ENCODE peak calls at places on chromosomes 11 and 22, in seven cellular contexts. One of them, this sample, is unnamed.

GRCh38 chr11:26806209-26806608 is 84.3 kb upstream of the SLC5A12 start:
- DNase-seq in effector CD4-positive, alpha-beta T cell: no peak
- DNase-seq in hippocampal formation: no peak
- DNase-seq in anterior cingulate cortex: no peak
- DNase-seq in fibroblast of the conjunctiva: no peak
- DNase-seq in NAMALWA: no peak
- DNase-seq in stimulated activated CD4-positive, alpha-beta T cell treated with anti-CD3 and anti-CD28 coated beads, Interleukin-2, amount 100 ng/mL, for 48 hours: no peak
- DNase-seq in this sample: peak; percentile 51

GRCh38 chr11:64007160-64007628 is 21.0 kb downstream of the OTUB1 start:
- DNase-seq in effector CD4-positive, alpha-beta T cell: no peak
- DNase-seq in NAMALWA: no peak
- DNase-seq in hippocampal formation: no peak
- DNase-seq in fibroblast of the conjunctiva: no peak
- DNase-seq in anterior cingulate cortex: no peak
- DNase-seq in stimulated activated CD4-positive, alpha-beta T cell treated with anti-CD3 and anti-CD28 coated beads, Interleukin-2, amount 100 ng/mL, for 48 hours: no peak
- DNase-seq in this sample: no peak

GRCh38 chr22:19937616-19938473 is 3.7 kb upstream of the COMT start:
- DNase-seq in hippocampal formation: no peak
- DNase-seq in fibroblast of the conjunctiva: no peak
- DNase-seq in NAMALWA: no peak
- DNase-seq in stimulated activated CD4-positive, alpha-beta T cell treated with anti-CD3 and anti-CD28 coated beads, Interleukin-2, amount 100 ng/mL, for 48 hours: no peak
- DNase-seq in effector CD4-positive, alpha-beta T cell: no peak
- DNase-seq in anterior cingulate cortex: no peak
- DNase-seq in this sample: no peak

GRCh38 chr22:50696799-50697561 is 24.4 kb downstream of the SHANK3 start:
- DNase-seq in fibroblast of the conjunctiva: no peak
- DNase-seq in hippocampal formation: no peak
- DNase-seq in stimulated activated CD4-positive, alpha-beta T cell treated with anti-CD3 and anti-CD28 coated beads, Interleukin-2, amount 100 ng/mL, for 48 hours: no peak
- DNase-seq in effector CD4-positive, alpha-beta T cell: no peak
- DNase-seq in NAMALWA: no peak
- DNase-seq in anterior cingulate cortex: no peak
- DNase-seq in this sample: no peak

GRCh38 chr11:61754534-61755482 is 2.4 kb downstream of the MYRF start:
- DNase-seq in fibroblast of the conjunctiva: no peak
- DNase-seq in anterior cingulate cortex: no peak
- DNase-seq in NAMALWA: no peak
- DNase-seq in hippocampal formation: no peak
- DNase-seq in effector CD4-positive, alpha-beta T cell: no peak
- DNase-seq in stimulated activated CD4-positive, alpha-beta T cell treated with anti-CD3 and anti-CD28 coated beads, Interleukin-2, amount 100 ng/mL, for 48 hours: no peak
- DNase-seq in this sample: no peak

GRCh38 chr11:60763692-60764369 is 7.2 kb downstream of the MS4A15 start:
- DNase-seq in hippocampal formation: no peak
- DNase-seq in anterior cingulate cortex: no peak
- DNase-seq in stimulated activated CD4-positive, alpha-beta T cell treated with anti-CD3 and anti-CD28 coated beads, Interleukin-2, amount 100 ng/mL, for 48 hours: no peak
- DNase-seq in NAMALWA: no peak
- DNase-seq in fibroblast of the conjunctiva: no peak
- DNase-seq in effector CD4-positive, alpha-beta T cell: no peak
- DNase-seq in this sample: no peak

GRCh38 chr11:7417328-7417727 is 68.0 kb upstream of the OLFML1 start:
- DNase-seq in effector CD4-positive, alpha-beta T cell: no peak
- DNase-seq in stimulated activated CD4-positive, alpha-beta T cell treated with anti-CD3 and anti-CD28 coated beads, Interleukin-2, amount 100 ng/mL, for 48 hours: no peak
- DNase-seq in hippocampal formation: no peak
- DNase-seq in anterior cingulate cortex: no peak
- DNase-seq in fibroblast of the conjunctiva: no peak
- DNase-seq in NAMALWA: no peak
- DNase-seq in this sample: no peak

GRCh38 chr11:70105369-70105754 is 27.2 kb downstream of the ANO1 start:
- DNase-seq in fibroblast of the conjunctiva: no peak
- DNase-seq in effector CD4-positive, alpha-beta T cell: no peak
- DNase-seq in stimulated activated CD4-positive, alpha-beta T cell treated with anti-CD3 and anti-CD28 coated beads, Interleukin-2, amount 100 ng/mL, for 48 hours: no peak
- DNase-seq in hippocampal formation: no peak
- DNase-seq in anterior cingulate cortex: no peak
- DNase-seq in NAMALWA: no peak
- DNase-seq in this sample: no peak

GRCh38 chr22:23803001-23803819 is 16.4 kb downstream of the SMARCB1 start:
- DNase-seq in NAMALWA: peak; percentile 78
- DNase-seq in effector CD4-positive, alpha-beta T cell: no peak
- DNase-seq in anterior cingulate cortex: no peak
- DNase-seq in hippocampal formation: no peak
- DNase-seq in fibroblast of the conjunctiva: no peak
- DNase-seq in stimulated activated CD4-positive, alpha-beta T cell treated with anti-CD3 and anti-CD28 coated beads, Interleukin-2, amount 100 ng/mL, for 48 hours: no peak
- DNase-seq in this sample: no peak

GRCh38 chr11:73518195-73518594 is 79.7 kb downstream of the FAM168A start:
- DNase-seq in fibroblast of the conjunctiva: no peak
- DNase-seq in stimulated activated CD4-positive, alpha-beta T cell treated with anti-CD3 and anti-CD28 coated beads, Interleukin-2, amount 100 ng/mL, for 48 hours: no peak
- DNase-seq in anterior cingulate cortex: no peak
- DNase-seq in NAMALWA: no peak
- DNase-seq in hippocampal formation: no peak
- DNase-seq in effector CD4-positive, alpha-beta T cell: no peak
- DNase-seq in this sample: no peak

GRCh38 chr11:117829369-117829725 is 4.8 kb upstream of the FXYD2 start:
- DNase-seq in stimulated activated CD4-positive, alpha-beta T cell treated with anti-CD3 and anti-CD28 coated beads, Interleukin-2, amount 100 ng/mL, for 48 hours: no peak
- DNase-seq in hippocampal formation: no peak
- DNase-seq in effector CD4-positive, alpha-beta T cell: no peak
- DNase-seq in NAMALWA: no peak
- DNase-seq in fibroblast of the conjunctiva: no peak
- DNase-seq in anterior cingulate cortex: no peak
- DNase-seq in this sample: no peak

GRCh38 chr11:17024924-17025323 is 10.7 kb upstream of the PLEKHA7 start:
- DNase-seq in NAMALWA: no peak
- DNase-seq in fibroblast of the conjunctiva: no peak
- DNase-seq in effector CD4-positive, alpha-beta T cell: no peak
- DNase-seq in hippocampal formation: no peak
- DNase-seq in anterior cingulate cortex: no peak
- DNase-seq in stimulated activated CD4-positive, alpha-beta T cell treated with anti-CD3 and anti-CD28 coated beads, Interleukin-2, amount 100 ng/mL, for 48 hours: no peak
- DNase-seq in this sample: no peak

GRCh38 chr11:22982903-22983302 is 122.6 kb upstream of the CCDC179 start:
- DNase-seq in hippocampal formation: no peak
- DNase-seq in NAMALWA: no peak
- DNase-seq in stimulated activated CD4-positive, alpha-beta T cell treated with anti-CD3 and anti-CD28 coated beads, Interleukin-2, amount 100 ng/mL, for 48 hours: no peak
- DNase-seq in anterior cingulate cortex: no peak
- DNase-seq in effector CD4-positive, alpha-beta T cell: no peak
- DNase-seq in fibroblast of the conjunctiva: no peak
- DNase-seq in this sample: no peak

GRCh38 chr11:69537126-69537525 is 55.7 kb downstream of the LINC01488 start:
- DNase-seq in hippocampal formation: no peak
- DNase-seq in NAMALWA: no peak
- DNase-seq in fibroblast of the conjunctiva: no peak
- DNase-seq in stimulated activated CD4-positive, alpha-beta T cell treated with anti-CD3 and anti-CD28 coated beads, Interleukin-2, amount 100 ng/mL, for 48 hours: no peak
- DNase-seq in anterior cingulate cortex: no peak
- DNase-seq in effector CD4-positive, alpha-beta T cell: no peak
- DNase-seq in this sample: no peak

GRCh38 chr11:112822478-112823274 is 138.5 kb upstream of the NCAM1 start:
- DNase-seq in hippocampal formation: no peak
- DNase-seq in effector CD4-positive, alpha-beta T cell: no peak
- DNase-seq in fibroblast of the conjunctiva: no peak
- DNase-seq in NAMALWA: no peak
- DNase-seq in anterior cingulate cortex: no peak
- DNase-seq in stimulated activated CD4-positive, alpha-beta T cell treated with anti-CD3 and anti-CD28 coated beads, Interleukin-2, amount 100 ng/mL, for 48 hours: no peak
- DNase-seq in this sample: no peak

GRCh38 chr11:65279713-65280459 is 18.1 kb downstream of the POLA2 start:
- DNase-seq in effector CD4-positive, alpha-beta T cell: peak; percentile 16
- DNase-seq in NAMALWA: no peak
- DNase-seq in anterior cingulate cortex: no peak
- DNase-seq in fibroblast of the conjunctiva: peak; percentile 38
- DNase-seq in hippocampal formation: no peak
- DNase-seq in stimulated activated CD4-positive, alpha-beta T cell treated with anti-CD3 and anti-CD28 coated beads, Interleukin-2, amount 100 ng/mL, for 48 hours: no peak
- DNase-seq in this sample: no peak

GRCh38 chr11:30281476-30282288 is 41.2 kb upstream of the ARL14EP start:
- DNase-seq in hippocampal formation: no peak
- DNase-seq in stimulated activated CD4-positive, alpha-beta T cell treated with anti-CD3 and anti-CD28 coated beads, Interleukin-2, amount 100 ng/mL, for 48 hours: no peak
- DNase-seq in fibroblast of the conjunctiva: no peak
- DNase-seq in anterior cingulate cortex: no peak
- DNase-seq in NAMALWA: no peak
- DNase-seq in effector CD4-positive, alpha-beta T cell: no peak
- DNase-seq in this sample: no peak

GRCh38 chr11:121665211-121665838 is 212.6 kb upstream of the SORL1-AS1 start:
- DNase-seq in hippocampal formation: no peak
- DNase-seq in effector CD4-positive, alpha-beta T cell: no peak
- DNase-seq in NAMALWA: no peak
- DNase-seq in stimulated activated CD4-positive, alpha-beta T cell treated with anti-CD3 and anti-CD28 coated beads, Interleukin-2, amount 100 ng/mL, for 48 hours: no peak
- DNase-seq in anterior cingulate cortex: no peak
- DNase-seq in fibroblast of the conjunctiva: no peak
- DNase-seq in this sample: no peak

GRCh38 chr22:43500792-43501785 is 89.3 kb downstream of the MPPED1 start:
- DNase-seq in fibroblast of the conjunctiva: no peak
- DNase-seq in anterior cingulate cortex: no peak
- DNase-seq in stimulated activated CD4-positive, alpha-beta T cell treated with anti-CD3 and anti-CD28 coated beads, Interleukin-2, amount 100 ng/mL, for 48 hours: no peak
- DNase-seq in NAMALWA: no peak
- DNase-seq in hippocampal formation: no peak
- DNase-seq in effector CD4-positive, alpha-beta T cell: no peak
- DNase-seq in this sample: no peak

GRCh38 chr11:75668508-75669297 is at the start of gene MAP6:
- DNase-seq in effector CD4-positive, alpha-beta T cell: no peak
- DNase-seq in NAMALWA: no peak
- DNase-seq in fibroblast of the conjunctiva: no peak
- DNase-seq in stimulated activated CD4-positive, alpha-beta T cell treated with anti-CD3 and anti-CD28 coated beads, Interleukin-2, amount 100 ng/mL, for 48 hours: peak; percentile 29
- DNase-seq in hippocampal formation: peak; percentile 45
- DNase-seq in anterior cingulate cortex: peak; percentile 83
- DNase-seq in this sample: no peak

GRCh38 chr11:126443120-126443519 is 87.6 kb downstream of the ST3GAL4 start:
- DNase-seq in effector CD4-positive, alpha-beta T cell: no peak
- DNase-seq in fibroblast of the conjunctiva: no peak
- DNase-seq in hippocampal formation: no peak
- DNase-seq in stimulated activated CD4-positive, alpha-beta T cell treated with anti-CD3 and anti-CD28 coated beads, Interleukin-2, amount 100 ng/mL, for 48 hours: no peak
- DNase-seq in NAMALWA: no peak
- DNase-seq in anterior cingulate cortex: peak; percentile 43
- DNase-seq in this sample: no peak

GRCh38 chr11:120136356-120136755 is 1.6 kb downstream of the TRIM29 start:
- DNase-seq in hippocampal formation: no peak
- DNase-seq in stimulated activated CD4-positive, alpha-beta T cell treated with anti-CD3 and anti-CD28 coated beads, Interleukin-2, amount 100 ng/mL, for 48 hours: no peak
- DNase-seq in fibroblast of the conjunctiva: no peak
- DNase-seq in NAMALWA: no peak
- DNase-seq in effector CD4-positive, alpha-beta T cell: no peak
- DNase-seq in anterior cingulate cortex: no peak
- DNase-seq in this sample: no peak

GRCh38 chr11:75582461-75582934 is 20.4 kb downstream of the SERPINH1 start:
- DNase-seq in fibroblast of the conjunctiva: no peak
- DNase-seq in NAMALWA: no peak
- DNase-seq in effector CD4-positive, alpha-beta T cell: no peak
- DNase-seq in hippocampal formation: no peak
- DNase-seq in stimulated activated CD4-positive, alpha-beta T cell treated with anti-CD3 and anti-CD28 coated beads, Interleukin-2, amount 100 ng/mL, for 48 hours: no peak
- DNase-seq in anterior cingulate cortex: no peak
- DNase-seq in this sample: no peak

GRCh38 chr11:10926801-10927200 is 68.9 kb upstream of the ZBED5 start:
- DNase-seq in fibroblast of the conjunctiva: no peak
- DNase-seq in stimulated activated CD4-positive, alpha-beta T cell treated with anti-CD3 and anti-CD28 coated beads, Interleukin-2, amount 100 ng/mL, for 48 hours: no peak
- DNase-seq in NAMALWA: no peak
- DNase-seq in hippocampal formation: no peak
- DNase-seq in anterior cingulate cortex: no peak
- DNase-seq in effector CD4-positive, alpha-beta T cell: no peak
- DNase-seq in this sample: no peak

GRCh38 chr11:13046626-13047570 is 37.8 kb downstream of the RASSF10 start:
- DNase-seq in effector CD4-positive, alpha-beta T cell: no peak
- DNase-seq in fibroblast of the conjunctiva: no peak
- DNase-seq in NAMALWA: no peak
- DNase-seq in stimulated activated CD4-positive, alpha-beta T cell treated with anti-CD3 and anti-CD28 coated beads, Interleukin-2, amount 100 ng/mL, for 48 hours: no peak
- DNase-seq in hippocampal formation: no peak
- DNase-seq in anterior cingulate cortex: no peak
- DNase-seq in this sample: no peak

GRCh38 chr11:12089473-12089872 is 20.9 kb upstream of the MICAL2 start:
- DNase-seq in effector CD4-positive, alpha-beta T cell: no peak
- DNase-seq in stimulated activated CD4-positive, alpha-beta T cell treated with anti-CD3 and anti-CD28 coated beads, Interleukin-2, amount 100 ng/mL, for 48 hours: no peak
- DNase-seq in fibroblast of the conjunctiva: no peak
- DNase-seq in NAMALWA: no peak
- DNase-seq in anterior cingulate cortex: no peak
- DNase-seq in hippocampal formation: no peak
- DNase-seq in this sample: no peak

GRCh38 chr22:42310301-42310981 is 40.0 kb upstream of the TCF20 start:
- DNase-seq in stimulated activated CD4-positive, alpha-beta T cell treated with anti-CD3 and anti-CD28 coated beads, Interleukin-2, amount 100 ng/mL, for 48 hours: no peak
- DNase-seq in NAMALWA: no peak
- DNase-seq in hippocampal formation: peak; percentile 34
- DNase-seq in fibroblast of the conjunctiva: no peak
- DNase-seq in effector CD4-positive, alpha-beta T cell: no peak
- DNase-seq in anterior cingulate cortex: no peak
- DNase-seq in this sample: no peak

This sample was measured in GM04504.